ENCODE peak calls at places on chromosomes 5 and 9, in nine cellular contexts. U is fibroblast of villous mesenchyme; E is left lobe of liver; L is BE2C; D is activated B cell treated with CpG ODN at 0.5 μM for 24 hours; X is activated CD4-positive, alpha-beta T cell treated with anti-CD3 and anti-CD28 coated beads for 48 hours; J is A673; Z is activated naive CD4-positive, alpha-beta T cell treated with anti-CD3 and anti-CD28 coated beads, Interleukin-2, amount 50 U/mL, for 16 hours; Y is MM.1S. S is an unnamed sample.

GRCh38 chr9:316382-316965 is 101.8 kb downstream of the DOCK8 start:
- DNase-seq in U (no peak), E (no peak), L (no peak), D (no peak), X (no peak), J (no peak), Z (no peak), Y (no peak), S (no peak)

GRCh38 chr5:58543723-58544122 is 39.2 kb upstream of the RAB3C start:
- DNase-seq in U (no peak), E (no peak), L (no peak), D (no peak), X (no peak), J (no peak), Z (no peak), Y (no peak), S (no peak)

GRCh38 chr5:14900661-14901461 is 29.3 kb upstream of the ANKH start:
- DNase-seq in U (peak), E (no peak), L (no peak), D (no peak), X (no peak), J (no peak), Z (no peak), Y (no peak), S (no peak)

GRCh38 chr5:59528226-59528862 is 365.2 kb downstream of the PDE4D start:
- DNase-seq in U (no peak), E (no peak), L (no peak), D (no peak), X (no peak), J (peak), Z (no peak), Y (no peak), S (no peak)

GRCh38 chr9:120625222-120625621 is 45.3 kb upstream of the CDK5RAP2 start:
- DNase-seq in U (peak), E (no peak), L (no peak), D (no peak), X (no peak), J (peak), Z (no peak), Y (no peak), S (no peak)

GRCh38 chr5:10486511-10487344 is 45.0 kb downstream of the ROPN1L start:
- DNase-seq in U (no peak), E (no peak), L (no peak), D (no peak), X (no peak), J (no peak), Z (no peak), Y (no peak), S (no peak)

GRCh38 chr5:134784946-134785620 is 26.5 kb downstream of the DDX46 start:
- DNase-seq in U (peak), E (no peak), L (no peak), D (no peak), X (no peak), J (no peak), Z (no peak), Y (no peak), S (no peak)

GRCh38 chr9:22645893-22646292 is 199.3 kb downstream of the DMRTA1 start:
- DNase-seq in U (no peak), E (no peak), L (no peak), D (no peak), X (no peak), J (no peak), Z (no peak), Y (no peak), S (no peak)

GRCh38 chr9:88810826-88811225 is 180.4 kb upstream of the S1PR3 start:
- DNase-seq in U (no peak), E (no peak), L (no peak), D (no peak), X (no peak), J (no peak), Z (no peak), Y (no peak), S (no peak)

GRCh38 chr5:125559296-125559695 is 812.9 kb upstream of the ZNF608 start:
- DNase-seq in U (peak), E (no peak), L (peak), D (no peak), X (no peak), J (no peak), Z (no peak), Y (no peak), S (no peak)

GRCh38 chr9:13705913-13706312 is 426.4 kb upstream of the MPDZ start:
- DNase-seq in U (peak), E (no peak), L (peak), D (no peak), X (no peak), J (no peak), Z (no peak), Y (no peak), S (no peak)

GRCh38 chr5:143976055-143976454 is 164.1 kb downstream of the HMHB1 start:
- DNase-seq in U (no peak), E (no peak), L (no peak), D (no peak), X (no peak), J (no peak), Z (no peak), Y (no peak), S (no peak)

GRCh38 chr9:4207881-4208615 is 91.8 kb downstream of the GLIS3 start:
- DNase-seq in U (peak), E (no peak), L (no peak), D (no peak), X (no peak), J (peak), Z (no peak), Y (no peak), S (peak)

GRCh38 chr5:155308289-155308688 is 294.7 kb downstream of the KIF4B start:
- DNase-seq in U (no peak), E (no peak), L (no peak), D (no peak), X (no peak), J (no peak), Z (no peak), Y (no peak), S (no peak)

GRCh38 chr5:106940986-106941385 is 729.8 kb downstream of the EFNA5 start:
- DNase-seq in U (no peak), E (no peak), L (no peak), D (no peak), X (no peak), J (no peak), Z (no peak), Y (no peak), S (no peak)

GRCh38 chr9:88984543-88984883 is 6.8 kb upstream of the S1PR3 start:
- DNase-seq in U (no peak), E (no peak), L (no peak), D (no peak), X (no peak), J (no peak), Z (no peak), Y (no peak), S (no peak)

GRCh38 chr5:178460598-178461425 is 129.4 kb downstream of the COL23A1 start:
- DNase-seq in U (peak), E (peak), L (peak), D (peak), X (peak), J (peak), Z (peak), Y (peak), S (peak)

GRCh38 chr5:181205735-181206401 is 872 bp upstream of the TRIM7 start:
- DNase-seq in U (no peak), E (no peak), L (no peak), D (no peak), X (peak), J (no peak), Z (peak), Y (no peak), S (no peak)

GRCh38 chr5:134552301-134552700 is 26.8 kb downstream of the JADE2 start:
- DNase-seq in U (peak), E (no peak), L (no peak), D (no peak), X (no peak), J (no peak), Z (no peak), Y (no peak), S (no peak)

GRCh38 chr5:94524841-94525697 is 93.3 kb downstream of the KIAA0825 start:
- DNase-seq in U (peak), E (no peak), L (peak), D (no peak), X (peak), J (peak), Z (no peak), Y (peak), S (peak)

GRCh38 chr9:126056312-126057021 is 270.2 kb upstream of the MVB12B start:
- DNase-seq in U (no peak), E (no peak), L (no peak), D (no peak), X (no peak), J (no peak), Z (no peak), Y (no peak), S (no peak)